ENCODE peak calls at places on chromosomes 12 and 14, in eight cellular contexts. I, W, F, X, L, N, C and S are unnamed samples.
A peak's percentile ranks its signal among the peaks of the same experiment; 100 is the strongest.

GRCh38 chr12:20514598-20514997 is 146.3 kb downstream of the PDE3A start:
- DNase-seq in I (no peak), W (no peak), F (no peak), X (no peak), L (no peak), N (no peak), C (no peak), S (no peak)

GRCh38 chr12:459430-460258 is at the start of gene B4GALNT3:
- DNase-seq in I (no peak), W (peak; percentile 75), F (peak; percentile 71), X (peak; percentile 47), L (peak; percentile 49), N (peak; percentile 17), C (peak; percentile 17), S (no peak)

GRCh38 chr12:3655331-3655900 is 97.5 kb downstream of the CRACR2A start:
- DNase-seq in I (no peak), W (peak; percentile 50), F (no peak), X (peak; percentile 22), L (peak; percentile 38), N (peak; percentile 21), C (peak; percentile 11), S (no peak)

GRCh38 chr12:54306925-54307731 is 6.3 kb upstream of the NFE2 start:
- DNase-seq in I (no peak), W (no peak), F (peak; percentile 96), X (peak; percentile 98), L (peak; percentile 97), N (peak; percentile 82), C (peak; percentile 90), S (no peak)

GRCh38 chr12:11706509-11707331 is 57.2 kb downstream of the ETV6 start:
- DNase-seq in I (peak; percentile 39), W (no peak), F (no peak), X (no peak), L (no peak), N (no peak), C (no peak), S (no peak)

GRCh38 chr14:58298880-58299664 is 717 bp downstream of the ARID4A start:
- DNase-seq in I (no peak), W (peak; percentile 64), F (peak; percentile 33), X (peak; percentile 78), L (peak; percentile 23), N (no peak), C (no peak), S (no peak)

GRCh38 chr12:65597527-65597926 is 226.8 kb upstream of the HMGA2 start:
- DNase-seq in I (peak; percentile 46), W (no peak), F (no peak), X (peak; percentile 8), L (no peak), N (peak; percentile 50), C (no peak), S (no peak)

GRCh38 chr12:89351489-89352241 is 636 bp downstream of the DUSP6 start:
- DNase-seq in I (peak; percentile 35), W (peak; percentile 47), F (peak; percentile 48), X (no peak), L (no peak), N (no peak), C (peak; percentile 45), S (no peak)

GRCh38 chr14:95222870-95223398 is 65.6 kb upstream of the DICER1 start:
- DNase-seq in I (peak; percentile 50), W (no peak), F (no peak), X (no peak), L (peak; percentile 36), N (peak; percentile 84), C (peak; percentile 36), S (no peak)

GRCh38 chr12:29241821-29242591 is 92.9 kb downstream of the FAR2 start:
- DNase-seq in I (peak; percentile 80), W (peak; percentile 15), F (peak; percentile 51), X (peak; percentile 99), L (peak; percentile 96), N (peak; percentile 86), C (peak; percentile 80), S (peak; percentile 1)

GRCh38 chr14:76919811-76920571 is 93.8 kb downstream of the LRRC74A start:
- DNase-seq in I (peak; percentile 88), W (no peak), F (no peak), X (peak; percentile 30), L (peak; percentile 17), N (peak; percentile 96), C (peak; percentile 78), S (peak; percentile 40)

GRCh38 chr14:100108042-100108825 is 43.0 kb downstream of the EVL start:
- DNase-seq in I (peak; percentile 65), W (peak; percentile 80), F (peak; percentile 84), X (peak; percentile 80), L (peak; percentile 76), N (peak; percentile 75), C (peak; percentile 73), S (peak; percentile 36)

GRCh38 chr14:72970824-72971434 is 44.7 kb downstream of the DCAF4 start:
- DNase-seq in I (no peak), W (no peak), F (no peak), X (no peak), L (no peak), N (no peak), C (no peak), S (no peak)

GRCh38 chr12:69694123-69694522 is 5.0 kb downstream of the BEST3 start:
- DNase-seq in I (no peak), W (no peak), F (no peak), X (no peak), L (no peak), N (no peak), C (no peak), S (no peak)

GRCh38 chr12:50573271-50573670 is 68.5 kb downstream of the DIP2B start:
- DNase-seq in I (no peak), W (no peak), F (no peak), X (no peak), L (no peak), N (no peak), C (no peak), S (no peak)

GRCh38 chr12:88934163-88934747 is 354.0 kb upstream of the KITLG start:
- DNase-seq in I (peak; percentile 57), W (no peak), F (no peak), X (no peak), L (peak; percentile 90), N (peak; percentile 24), C (peak; percentile 48), S (peak; percentile 50)

GRCh38 chr12:26680724-26681455 is 152.1 kb downstream of the ITPR2 start:
- DNase-seq in I (peak; percentile 63), W (no peak), F (no peak), X (no peak), L (peak; percentile 19), N (peak; percentile 72), C (peak; percentile 85), S (no peak)

GRCh38 chr12:11580125-11580751 is 69.2 kb upstream of the ETV6 start:
- DNase-seq in I (peak; percentile 82), W (no peak), F (peak; percentile 57), X (peak; percentile 89), L (peak; percentile 99), N (peak; percentile 94), C (peak; percentile 93), S (peak; percentile 90)

GRCh38 chr12:112684742-112685141 is 106.8 kb upstream of the RPH3A start:
- DNase-seq in I (no peak), W (no peak), F (no peak), X (no peak), L (no peak), N (no peak), C (no peak), S (no peak)

GRCh38 chr12:7374423-7375144 is 69.4 kb downstream of the CD163L1 start:
- DNase-seq in I (peak; percentile 6), W (peak; percentile 26), F (no peak), X (peak; percentile 54), L (peak; percentile 47), N (peak; percentile 7), C (peak; percentile 17), S (peak; percentile 20)
- TF ChIP-seq CTCF in I (peak; percentile 51), W (peak; percentile 42), F (no peak), X (peak; percentile 73), L (peak; percentile 55), N (peak; percentile 23), C (peak; percentile 48), S (peak; percentile 78)

GRCh38 chr14:82052778-82053177 is 519.1 kb upstream of the SEL1L start:
- DNase-seq in I (no peak), W (no peak), F (no peak), X (no peak), L (no peak), N (no peak), C (no peak), S (no peak)
- TF ChIP-seq CTCF in I (no peak), W (peak; percentile 34), F (no peak), X (no peak), L (no peak), N (no peak), C (no peak), S (no peak)

GRCh38 chr14:53500191-53500590 is 347.1 kb upstream of the DDHD1 start:
- DNase-seq in I (no peak), W (no peak), F (no peak), X (no peak), L (no peak), N (no peak), C (no peak), S (no peak)
- TF ChIP-seq CTCF in I (no peak), W (no peak), F (no peak), X (no peak), L (no peak), N (no peak), C (no peak), S (no peak)

GRCh38 chr12:132579747-132580146 is 30.6 kb downstream of the LRCOL1 start:
- DNase-seq in I (no peak), W (no peak), F (no peak), X (no peak), L (no peak), N (no peak), C (peak; percentile 31), S (no peak)
- TF ChIP-seq CTCF in I (no peak), W (no peak), F (no peak), X (no peak), L (no peak), N (no peak), C (no peak), S (peak; percentile 0)

DNA sequence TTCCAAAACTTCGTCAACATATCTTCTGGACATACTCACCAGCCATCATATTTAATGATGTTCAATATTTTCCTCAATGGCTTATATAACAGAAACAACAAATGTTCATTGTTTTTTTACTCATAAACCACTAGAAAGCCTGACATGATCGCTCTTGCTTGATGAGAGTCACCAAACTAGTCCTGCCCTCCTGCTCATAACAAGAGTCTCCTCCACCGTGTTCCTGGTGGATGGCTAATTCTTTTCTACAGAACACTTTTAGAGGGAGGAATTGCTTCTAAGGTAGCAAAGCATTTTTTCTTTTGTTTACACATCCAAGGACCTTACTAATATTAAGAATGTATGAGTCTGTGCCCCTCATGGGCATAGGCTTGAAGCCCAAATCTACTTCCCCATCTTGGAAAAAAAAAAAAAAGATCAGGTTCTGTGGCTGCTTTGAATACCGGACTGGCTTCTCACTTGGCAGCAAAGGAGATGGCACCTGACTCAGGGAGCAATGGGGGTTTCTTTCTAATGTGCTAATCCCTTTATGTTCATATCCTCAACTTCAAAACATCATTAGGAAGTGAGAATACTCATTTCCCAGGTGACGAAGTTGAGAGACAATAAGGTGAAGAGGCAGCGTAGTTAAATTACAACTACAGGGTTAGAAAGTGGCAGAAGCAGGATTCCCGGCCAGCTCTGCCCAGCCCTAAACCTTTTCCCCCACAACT is 188.8 kb downstream of the EPS8 start:
- DNase-seq in I (no peak), W (no peak), F (no peak), X (no peak), L (peak; percentile 73), N (no peak), C (peak; percentile 17), S (peak; percentile 37)
- TF ChIP-seq CTCF in I (no peak), W (no peak), F (no peak), X (no peak), L (no peak), N (no peak), C (no peak), S (no peak)